ENCODE peak calls at places on chromosomes 5 and 9, in six cellular contexts. P, L, J, A, Z and B are unnamed samples.

GRCh38 chr9:6811436-6811835 is 53.7 kb downstream of the KDM4C start:
- DNase-seq in P (no peak), L (no peak), A (no peak), J (no peak), Z (no peak), B (no peak)

GRCh38 chr5:8906303-8906967 is 639.4 kb downstream of the SEMA5A start:
- DNase-seq in L (no peak), A (no peak), Z (peak; percentile 97), P (no peak), J (no peak), B (no peak)

GRCh38 chr5:75023368-75024159 is 28.8 kb downstream of the GCNT4 start:
- DNase-seq in L (no peak), Z (peak; percentile 71), P (no peak), A (no peak), J (no peak), B (no peak)

GRCh38 chr5:72623936-72624335 is 116.7 kb upstream of the ZNF366 start:
- DNase-seq in L (no peak), P (no peak), J (no peak), A (no peak), Z (no peak), B (no peak)

GRCh38 chr9:12680341-12680740 is 12.8 kb upstream of the TYRP1 start:
- DNase-seq in A (no peak), Z (no peak), L (no peak), J (no peak), P (no peak), B (no peak)

GRCh38 chr5:99000878-99001277 is 72.1 kb upstream of the CHD1 start:
- DNase-seq in A (no peak), L (no peak), P (no peak), J (no peak), Z (peak; percentile 29), B (no peak)

GRCh38 chr5:93893050-93893449 is 151.7 kb upstream of the POU5F2 start:
- DNase-seq in L (no peak), A (no peak), Z (no peak), J (no peak), P (no peak), B (no peak)

GRCh38 chr9:134886413-134886913 is 5.9 kb downstream of the FCN2 start:
- DNase-seq in A (no peak), L (no peak), J (no peak), Z (no peak), P (no peak), B (no peak)

GRCh38 chr5:74295141-74295540 is 345.4 kb downstream of the ENC1 start:
- DNase-seq in P (no peak), J (no peak), L (no peak), A (no peak), Z (no peak), B (no peak)

GRCh38 chr9:36138496-36138895 is 2.0 kb downstream of the GLIPR2 start:
- DNase-seq in Z (no peak), L (no peak), J (no peak), A (no peak), P (no peak), B (no peak)

GRCh38 chr9:130235558-130236435 is 29.8 kb upstream of the HMCN2 start:
- DNase-seq in Z (peak; percentile 17), L (peak; percentile 67), J (peak; percentile 85), A (peak; percentile 83), P (peak; percentile 26), B (peak; percentile 36)

GRCh38 chr5:50553560-50553984 is 112.5 kb upstream of the EMB start:
- DNase-seq in A (no peak), L (no peak), P (no peak), J (peak; percentile 36), Z (peak; percentile 17), B (no peak)

GRCh38 chr5:119896851-119897536 is 267.6 kb downstream of the FAM170A start:
- DNase-seq in A (no peak), J (no peak), Z (no peak), L (no peak), P (no peak), B (no peak)

GRCh38 chr5:96146675-96147074 is 185.0 kb upstream of the ELL2 start:
- DNase-seq in A (no peak), J (no peak), Z (peak; percentile 81), P (no peak), L (no peak), B (no peak)

GRCh38 chr5:113381791-113382190 is 53.0 kb downstream of the TSSK1B start:
- DNase-seq in A (no peak), J (no peak), L (no peak), Z (no peak), P (no peak), B (no peak)

GRCh38 chr5:158609729-158610128 is 490.0 kb downstream of the EBF1 start:
- DNase-seq in A (no peak), L (no peak), P (no peak), Z (no peak), J (no peak), B (no peak)

GRCh38 chr5:3265131-3265885 is 330.3 kb upstream of the IRX1 start:
- DNase-seq in J (no peak), Z (no peak), A (no peak), P (no peak), L (no peak), B (no peak)

GRCh38 chr9:20988916-20989315 is 42.5 kb downstream of the HACD4 start:
- DNase-seq in P (no peak), J (no peak), L (no peak), Z (no peak), A (no peak), B (no peak)

GRCh38 chr5:103476776-103477175 is 85.8 kb downstream of the NUDT12 start:
- DNase-seq in J (no peak), L (no peak), P (no peak), A (no peak), Z (no peak), B (no peak)

GRCh38 chr9:93134018-93134739 is at the start of gene NINJ1:
- DNase-seq in Z (peak; percentile 95), A (peak; percentile 89), J (peak; percentile 79), L (peak; percentile 55), P (peak; percentile 67), B (peak; percentile 57)

GRCh38 chr9:112507281-112507680 is 20.7 kb downstream of the KIAA1958 start:
- DNase-seq in A (no peak), Z (no peak), L (no peak), J (no peak), P (no peak), B (no peak)

GRCh38 chr5:150286820-150287219 is 2.8 kb downstream of the CAMK2A start:
- DNase-seq in Z (no peak), L (no peak), P (no peak), J (no peak), A (no peak), B (no peak)

GRCh38 chr5:142325677-142326479 is 1.1 kb upstream of the SPRY4 start:
- DNase-seq in P (no peak), Z (peak; percentile 69), J (peak; percentile 81), L (peak; percentile 43), A (peak; percentile 80), B (peak; percentile 21)

GRCh38 chr5:9269024-9269423 is 276.9 kb downstream of the SEMA5A start:
- DNase-seq in P (no peak), J (no peak), Z (peak; percentile 92), A (no peak), L (no peak), B (no peak)

GRCh38 chr9:131103024-131103423 is 6.7 kb downstream of the AIF1L start:
- DNase-seq in A (no peak), Z (no peak), L (no peak), J (no peak), P (no peak), B (no peak)

GRCh38 chr9:108894225-108894997 is 32.3 kb downstream of the ACTL7A start:
- DNase-seq in P (no peak), J (no peak), L (no peak), Z (no peak), A (no peak), B (no peak)

GRCh38 chr9:2262809-2263510 is 247.8 kb downstream of the SMARCA2 start:
- DNase-seq in A (no peak), P (no peak), Z (no peak), L (no peak), J (no peak), B (no peak)

GRCh38 chr9:87573841-87574342 is 76.2 kb downstream of the DAPK1 start:
- DNase-seq in J (no peak), A (no peak), L (no peak), P (no peak), Z (no peak), B (no peak)

GRCh38 chr5:178215263-178216002 is 11.1 kb downstream of the HNRNPAB start:
- DNase-seq in L (no peak), P (no peak), J (no peak), Z (no peak), A (peak; percentile 34), B (no peak)

GRCh38 chr5:132182366-132183040 is 45.1 kb downstream of the P4HA2 start:
- DNase-seq in A (no peak), J (no peak), L (no peak), P (no peak), Z (peak; percentile 38), B (no peak)

GRCh38 chr9:89023788-89024187 is 32.5 kb downstream of the S1PR3 start:
- DNase-seq in L (no peak), P (no peak), J (no peak), Z (no peak), A (no peak), B (no peak)

GRCh38 chr5:151688406-151688805 is 1.7 kb upstream of the SPARC start:
- DNase-seq in J (no peak), L (no peak), Z (no peak), A (no peak), P (no peak), B (no peak)

GRCh38 chr9:89606567-89607311 is 1.9 kb downstream of the GADD45G start:
- DNase-seq in Z (peak; percentile 24), P (no peak), J (peak; percentile 67), A (peak; percentile 47), L (no peak), B (no peak)

GRCh38 chr9:22512495-22512894 is 65.9 kb downstream of the DMRTA1 start:
- DNase-seq in P (no peak), L (no peak), Z (no peak), A (no peak), J (no peak), B (no peak)

GRCh38 chr5:91401175-91401574 is 18.1 kb upstream of the ARRDC3 start:
- DNase-seq in J (no peak), L (no peak), A (no peak), P (no peak), Z (no peak), B (no peak)

GRCh38 chr9:71793386-71794105 is 25.2 kb upstream of the CEMIP2 start:
- DNase-seq in L (no peak), A (no peak), P (no peak), Z (no peak), J (no peak), B (no peak)

GRCh38 chr5:82390088-82390487 is 111.9 kb upstream of the RPS23 start:
- DNase-seq in P (no peak), A (no peak), Z (no peak), J (no peak), L (no peak), B (no peak)